ENCODE peak calls at places on chromosomes 13 and 19, in five cellular contexts. B is uterus; U is tibial nerve; F is CD8-positive, alpha-beta memory T cell; Z is effector memory CD4-positive, alpha-beta T cell. H is an unnamed sample.

GRCh38 chr19:38145627-38146026 is 78.4 kb downstream of the DPF1 start:
- DNase-seq in Z (no peak), F (no peak), B (no peak), U (peak; percentile 73), H (no peak)

GRCh38 chr19:32397736-32398135 is 7.8 kb upstream of the DPY19L3 start:
- DNase-seq in Z (no peak), U (no peak), F (no peak), B (no peak), H (no peak)

GRCh38 chr13:96473463-96474157 is 383.7 kb downstream of the HS6ST3 start:
- DNase-seq in Z (no peak), B (no peak), U (no peak), F (no peak), H (no peak)

GRCh38 chr19:44738603-44739585 is 9.6 kb upstream of the BCL3 start:
- DNase-seq in F (no peak), Z (no peak), U (no peak), B (no peak), H (no peak)

GRCh38 chr13:113538689-113539058 is 45.9 kb upstream of the TFDP1 start:
- DNase-seq in U (no peak), B (no peak), Z (no peak), F (no peak), H (no peak)

GRCh38 chr13:113589251-113589960 is 4.9 kb downstream of the TFDP1 start:
- DNase-seq in B (peak; percentile 4), Z (no peak), U (no peak), F (no peak), H (no peak)

GRCh38 chr13:72149701-72150100 is 282.7 kb upstream of the DACH1 start:
- DNase-seq in B (no peak), Z (no peak), U (no peak), F (no peak), H (no peak)

GRCh38 chr13:71320452-71320851 is 546.6 kb downstream of the DACH1 start:
- DNase-seq in Z (no peak), B (no peak), U (no peak), F (no peak), H (no peak)

GRCh38 chr13:111937763-111938375 is 129.1 kb upstream of the SOX1 start:
- DNase-seq in Z (no peak), B (no peak), U (no peak), F (no peak), H (no peak)

GRCh38 chr19:47428177-47428894 is 9.0 kb upstream of the MEIS3 start:
- DNase-seq in B (peak; percentile 92), Z (peak; percentile 78), U (peak; percentile 73), F (peak; percentile 74), H (peak; percentile 61)

DNA sequence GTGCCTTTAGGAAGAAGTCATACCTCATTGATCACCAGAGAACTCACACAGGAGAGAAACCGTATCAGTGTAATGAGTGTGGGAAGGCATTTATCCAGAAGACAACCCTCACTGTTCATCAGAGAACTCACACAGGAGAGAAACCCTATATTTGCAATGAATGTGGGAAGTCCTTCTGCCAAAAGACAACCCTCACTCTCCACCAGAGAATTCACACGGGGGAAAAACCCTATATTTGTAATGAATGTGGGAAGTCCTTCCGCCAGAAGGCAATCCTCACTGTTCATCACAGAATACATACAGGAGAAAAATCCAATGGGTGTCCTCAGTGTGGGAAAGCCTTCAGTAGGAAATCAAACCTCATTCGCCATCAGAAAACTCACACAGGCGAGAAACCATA is 21.9 kb downstream of the ZNF382 start:
- DNase-seq in B (no peak), Z (no peak), U (no peak), F (no peak), H (no peak)
- H3K9me3 ChIP-seq in B (peaks cover 69% of the 10 kb centered on the region), Z (peaks cover 65% of the 10 kb centered on the region), U (peaks cover 2% of the 10 kb centered on the region), F (peaks cover 58% of the 10 kb centered on the region), H (peaks cover 24% of the 10 kb centered on the region)

DNA sequence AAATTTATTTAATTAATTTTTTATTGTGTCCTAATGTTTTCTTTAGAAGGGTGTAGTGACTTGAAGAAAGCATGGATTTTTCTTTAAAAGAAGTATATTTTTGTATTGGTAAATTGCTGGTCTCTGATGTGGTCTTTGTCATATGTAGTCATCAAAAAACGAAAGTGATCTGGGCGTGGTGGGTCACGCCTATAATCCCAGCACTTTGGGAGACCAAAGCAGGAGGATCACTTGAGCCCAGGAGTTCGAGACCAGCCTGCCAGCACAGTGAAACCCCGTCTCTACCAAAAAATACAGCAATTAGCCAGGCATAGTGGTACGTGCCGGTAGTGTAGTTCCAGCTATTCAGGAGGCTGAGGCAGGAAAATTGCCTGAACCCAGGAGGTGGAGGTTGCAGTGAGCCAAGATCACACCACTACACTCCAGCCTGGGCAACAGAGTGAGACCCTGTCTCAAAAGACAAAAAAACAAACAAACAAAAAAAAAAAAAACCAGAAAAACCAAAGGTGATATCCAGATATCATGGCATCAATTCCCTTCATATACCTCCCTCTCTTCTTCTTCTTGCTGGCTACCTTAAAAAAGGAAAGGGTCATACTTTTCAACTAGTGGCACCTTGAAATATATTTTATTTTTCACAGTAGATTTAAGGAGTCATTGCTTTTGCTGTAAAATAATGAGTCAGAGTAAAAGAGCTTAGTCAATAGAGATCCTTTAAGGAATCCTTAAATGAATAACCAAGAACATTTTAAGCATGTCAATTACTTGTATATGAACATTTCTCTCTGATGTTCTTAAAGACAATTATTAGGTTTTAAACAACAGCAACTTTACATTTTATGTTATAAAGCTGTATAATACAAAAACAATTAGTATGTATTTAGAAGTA is 19.9 kb downstream of the KCTD4 start:
- DNase-seq in Z (no peak), B (no peak), F (no peak), U (no peak), H (no peak)
- H3K9me3 ChIP-seq in Z (no peaks in the 10 kb centered on the region), B (no peaks in the 10 kb centered on the region), F (no peaks in the 10 kb centered on the region), U (no peaks in the 10 kb centered on the region), H (no peaks in the 10 kb centered on the region)

GRCh38 chr19:53161123-53161522 is 2.3 kb upstream of the ZNF347 start:
- DNase-seq in B (no peak), U (no peak), F (no peak), Z (no peak), H (no peak)
- H3K9me3 ChIP-seq in B (peaks cover 21% of the 10 kb centered on the region), U (no peaks in the 10 kb centered on the region), F (peaks cover 24% of the 10 kb centered on the region), Z (peaks cover 25% of the 10 kb centered on the region), H (peaks cover 6% of the 10 kb centered on the region)

DNA sequence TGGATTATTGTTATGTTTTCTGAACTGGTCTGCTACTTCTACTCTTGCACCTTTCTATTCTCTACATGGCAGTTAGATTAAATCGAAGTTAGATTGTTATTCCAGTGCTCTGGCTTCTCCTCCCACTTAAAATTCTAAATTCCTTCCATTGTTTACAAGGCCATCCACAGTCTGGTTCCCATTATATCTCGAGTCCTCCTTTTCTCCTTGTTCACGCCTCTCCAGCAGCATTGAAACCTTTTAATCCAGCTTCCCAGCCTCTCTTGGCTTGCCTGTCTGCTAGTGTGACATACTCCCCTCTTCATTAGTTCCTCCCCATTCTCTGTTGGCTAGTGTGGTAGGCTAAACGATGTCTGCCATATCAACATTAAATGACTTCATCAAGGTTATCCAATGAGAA is 54.5 kb downstream of the DNAJC15 start:
- DNase-seq in U (no peak), F (no peak), Z (no peak), B (no peak), H (no peak)
- H3K9me3 ChIP-seq in U (no peaks in the 10 kb centered on the region), F (no peaks in the 10 kb centered on the region), Z (no peaks in the 10 kb centered on the region), B (no peaks in the 10 kb centered on the region), H (no peaks in the 10 kb centered on the region)

GRCh38 chr19:34953092-34953491 is 10.9 kb downstream of the ZNF792 start:
- DNase-seq in U (no peak), B (no peak), Z (no peak), F (no peak), H (no peak)
- H3K9me3 ChIP-seq in U (no peaks in the 10 kb centered on the region), B (peaks cover 50% of the 10 kb centered on the region), Z (peaks cover 44% of the 10 kb centered on the region), F (peaks cover 65% of the 10 kb centered on the region), H (peaks cover 52% of the 10 kb centered on the region)

GRCh38 chr19:22945560-22945959 is 57.4 kb downstream of the ZNF728 start:
- DNase-seq in B (no peak), Z (no peak), U (no peak), F (no peak), H (no peak)
- H3K9me3 ChIP-seq in B (peaks cover 15% of the 10 kb centered on the region), Z (peaks cover 7% of the 10 kb centered on the region), U (no peaks in the 10 kb centered on the region), F (peaks cover 17% of the 10 kb centered on the region), H (peaks cover 3% of the 10 kb centered on the region)

GRCh38 chr19:36236304-36236945 is 21.5 kb downstream of the ZNF146 start:
- DNase-seq in F (no peak), U (no peak), Z (no peak), B (no peak), H (no peak)
- H3K9me3 ChIP-seq in F (peaks cover 53% of the 10 kb centered on the region), U (no peaks in the 10 kb centered on the region), Z (peaks cover 59% of the 10 kb centered on the region), B (peaks cover 25% of the 10 kb centered on the region), H (peaks cover 55% of the 10 kb centered on the region)

GRCh38 chr19:33493401-33494275 is 28.0 kb downstream of the PEPD start:
- DNase-seq in Z (no peak), B (no peak), U (no peak), F (no peak), H (no peak)

GRCh38 chr19:33496496-33496895 is 25.1 kb downstream of the PEPD start:
- DNase-seq in U (no peak), B (no peak), F (no peak), Z (no peak), H (no peak)

GRCh38 chr19:33497778-33498175 is 23.8 kb downstream of the PEPD start:
- DNase-seq in U (no peak), Z (no peak), B (no peak), F (no peak), H (no peak)

GRCh38 chr19:33497151-33497777 is 24.3 kb downstream of the PEPD start:
- DNase-seq in U (no peak), B (no peak), Z (no peak), F (no peak), H (no peak)

DNA sequence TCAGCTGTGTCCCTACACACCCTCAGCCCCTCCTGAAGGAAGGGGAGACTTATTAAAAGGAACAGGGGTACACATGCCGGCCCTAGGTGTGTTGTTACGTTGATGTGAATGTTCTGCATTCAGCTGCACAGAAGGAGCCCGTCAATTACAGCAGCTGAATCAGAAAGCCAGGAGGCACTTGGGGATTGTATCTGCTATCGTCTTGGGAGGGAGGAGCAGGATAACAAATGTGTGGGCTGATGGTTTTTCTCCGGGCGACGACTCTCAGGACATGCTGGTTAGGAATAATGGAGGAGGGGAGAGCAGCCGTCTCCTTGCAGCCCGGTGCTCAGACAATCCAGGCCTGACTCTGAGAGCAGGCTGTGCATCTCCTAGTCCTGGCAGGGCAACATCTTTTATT is 25.6 kb downstream of the PEPD start:
- DNase-seq in U (no peak), F (no peak), Z (no peak), B (no peak), H (no peak)
- H3K9me3 ChIP-seq in U (no peaks in the 10 kb centered on the region), F (no peaks in the 10 kb centered on the region), Z (no peaks in the 10 kb centered on the region), B (no peaks in the 10 kb centered on the region), H (no peaks in the 10 kb centered on the region)

DNA sequence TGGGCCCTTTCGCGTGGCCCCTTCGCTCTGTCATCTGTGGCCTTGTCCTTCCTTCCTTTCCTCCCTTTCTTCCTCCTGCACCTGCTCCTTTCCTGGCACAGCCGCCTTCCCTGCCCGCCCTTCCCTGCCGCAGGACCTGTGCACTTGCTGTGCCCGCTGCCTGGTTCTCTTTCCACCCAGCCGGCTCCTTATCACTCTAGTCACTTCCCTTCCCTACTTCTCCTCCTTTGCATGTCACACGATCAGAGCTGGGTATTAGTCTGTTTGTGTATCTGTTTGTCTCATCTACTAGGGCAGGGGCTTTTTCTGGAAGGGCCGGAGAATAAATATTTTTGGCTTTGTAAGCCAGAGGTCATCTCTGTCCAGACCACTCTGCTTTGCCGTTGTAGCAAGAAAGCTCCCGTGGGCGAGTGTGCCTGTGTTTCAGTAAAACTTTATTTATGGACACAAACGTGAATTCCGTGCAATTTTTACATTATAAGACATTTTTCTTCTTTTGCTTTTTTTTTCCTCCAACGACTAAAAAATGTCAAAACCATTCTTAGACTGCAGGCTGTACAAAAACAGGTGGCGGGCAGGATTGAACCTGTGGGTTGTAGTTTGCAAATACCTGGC is 6.0 kb downstream of the KDM4B start:
- DNase-seq in Z (no peak), U (no peak), B (no peak), F (no peak), H (no peak)
- H3K9me3 ChIP-seq in Z (no peaks in the 10 kb centered on the region), U (no peaks in the 10 kb centered on the region), B (no peaks in the 10 kb centered on the region), F (no peaks in the 10 kb centered on the region), H (no peaks in the 10 kb centered on the region)